ENCODE peak calls at places on chromosomes 11 and 22, in nine cellular contexts. S is LoVo, D is NCI-H82, C is NCI-H2081, K is T-helper 2 cell, H is SW480, Y is left colon, P is fibroblast of pulmonary artery, Z is A549. R is an unnamed sample.
A peak's percentile ranks its signal among the peaks of the same experiment; 100 is the strongest.

GRCh38 chr22:44846726-44847275 is 94.4 kb downstream of the ARHGAP8 start:
- DNase-seq in S (no peak), D (no peak), C (no peak), K (no peak), H (no peak), Y (no peak), P (no peak), Z (no peak), R (no peak)

GRCh38 chr11:69530278-69531070 is 49.0 kb downstream of the LINC01488 start:
- DNase-seq in S (no peak), D (no peak), C (no peak), K (no peak), H (no peak), Y (peak; percentile 24), P (no peak), Z (no peak), R (no peak)

GRCh38 chr11:61775606-61776554 is 16.5 kb downstream of the TMEM258 start:
- DNase-seq in S (no peak), D (no peak), C (no peak), K (peak; percentile 17), H (peak; percentile 46), Y (no peak), P (no peak), Z (no peak), R (no peak)

GRCh38 chr22:33099593-33099992 is 41.4 kb upstream of the SYN3 start:
- DNase-seq in S (no peak), D (no peak), C (no peak), K (no peak), H (no peak), Y (no peak), P (no peak), Z (no peak), R (no peak)

GRCh38 chr11:14015711-14016110 is 53.2 kb downstream of the SPON1 start:
- DNase-seq in S (peak; percentile 82), D (peak; percentile 79), C (no peak), K (no peak), H (peak; percentile 81), Y (no peak), P (peak; percentile 40), Z (peak; percentile 22), R (no peak)

GRCh38 chr11:69444381-69445130 is 36.9 kb upstream of the LINC01488 start:
- DNase-seq in S (no peak), D (no peak), C (no peak), K (no peak), H (peak; percentile 79), Y (peak; percentile 32), P (peak; percentile 96), Z (peak; percentile 48), R (no peak)

GRCh38 chr22:36853407-36854099 is 7.3 kb upstream of the NCF4 start:
- DNase-seq in S (peak; percentile 18), D (peak; percentile 68), C (peak; percentile 30), K (peak; percentile 88), H (no peak), Y (peak; percentile 77), P (peak; percentile 57), Z (peak; percentile 61), R (peak; percentile 78)

GRCh38 chr11:44631831-44632230 is 66.4 kb downstream of the CD82 start:
- DNase-seq in S (no peak), D (no peak), C (no peak), K (no peak), H (no peak), Y (no peak), P (no peak), Z (no peak), R (no peak)

GRCh38 chr22:38180841-38181452 is 683 bp downstream of the PLA2G6 start:
- DNase-seq in S (peak; percentile 41), D (peak; percentile 48), C (no peak), K (peak; percentile 75), H (peak; percentile 37), Y (peak; percentile 64), P (peak; percentile 33), Z (no peak), R (no peak)

GRCh38 chr11:2198621-2199365 is 27.2 kb upstream of the TH start:
- DNase-seq in S (no peak), D (no peak), C (no peak), K (no peak), H (peak; percentile 50), Y (no peak), P (no peak), Z (no peak), R (no peak)

GRCh38 chr11:39365809-39366436 is 2093.5 kb downstream of the LRRC4C start:
- DNase-seq in S (peak; percentile 10), D (peak; percentile 32), C (peak; percentile 12), K (peak; percentile 41), H (peak; percentile 34), Y (no peak), P (peak; percentile 39), Z (peak; percentile 31), R (no peak)

GRCh38 chr11:12185914-12186313 is 75.5 kb downstream of the MICAL2 start:
- DNase-seq in S (no peak), D (peak; percentile 87), C (no peak), K (no peak), H (no peak), Y (no peak), P (peak; percentile 43), Z (no peak), R (no peak)

GRCh38 chr22:30636226-30637077 is 871 bp downstream of the SLC35E4 start:
- DNase-seq in S (peak; percentile 58), D (peak; percentile 43), C (no peak), K (peak; percentile 28), H (peak; percentile 49), Y (peak; percentile 61), P (no peak), Z (peak; percentile 15), R (peak; percentile 22)

GRCh38 chr22:36351921-36352774 is 35.6 kb downstream of the MYH9 start:
- DNase-seq in S (no peak), D (no peak), C (no peak), K (no peak), H (no peak), Y (no peak), P (no peak), Z (peak; percentile 59), R (no peak)

GRCh38 chr22:37045958-37046357 is 5.6 kb upstream of the KCTD17 start:
- DNase-seq in S (no peak), D (peak; percentile 37), C (no peak), K (peak; percentile 41), H (no peak), Y (no peak), P (peak; percentile 65), Z (peak; percentile 51), R (no peak)

GRCh38 chr11:111730871-111731591 is 35.2 kb downstream of the PPP2R1B start:
- DNase-seq in S (peak; percentile 9), D (no peak), C (peak; percentile 67), K (no peak), H (peak; percentile 23), Y (peak; percentile 39), P (no peak), Z (peak; percentile 62), R (no peak)

R was measured in activated B cell treated with CpG ODN at 0.5 μM for 24 hours.